ENCODE peak calls at places on chromosomes 3 and 15, in eight cellular contexts. N is endothelial cell of umbilical vein, M is choroid plexus epithelial cell, J is hepatocyte, C is bronchial epithelial cell, G is neural progenitor cell, E is GM20000, K is fibroblast of pulmonary artery. S is an unnamed sample.

GRCh38 chr15:41115652-41116115 is 396 bp downstream of the INO80 start:
- DNase-seq in J (peak; percentile 86), G (peak; percentile 79), E (no peak), C (no peak), K (peak; percentile 61), N (peak; percentile 51), M (peak; percentile 60), S (no peak)

GRCh38 chr3:70550723-70551319 is 238.4 kb upstream of the MDFIC2 start:
- DNase-seq in G (peak; percentile 60), C (peak; percentile 51), J (peak; percentile 70), N (peak; percentile 75), M (peak; percentile 81), E (no peak), K (peak; percentile 66), S (peak; percentile 73)

GRCh38 chr3:181694805-181695660 is 16.7 kb upstream of the SOX2 start:
- DNase-seq in M (no peak), N (peak; percentile 66), E (no peak), K (no peak), C (peak; percentile 15), G (peak; percentile 83), J (peak; percentile 71), S (no peak)

GRCh38 chr3:184110316-184110725 is 13.5 kb downstream of the HTR3E start:
- DNase-seq in J (no peak), G (peak; percentile 3), M (peak; percentile 40), E (no peak), K (peak; percentile 24), C (peak; percentile 22), N (no peak), S (peak; percentile 59)

GRCh38 chr15:33064878-33065277 is 129.6 kb downstream of the FMN1 start:
- DNase-seq in N (no peak), K (peak; percentile 17), G (no peak), C (peak; percentile 42), E (no peak), M (peak; percentile 77), J (no peak), S (peak; percentile 76)

GRCh38 chr3:53938645-53939044 is 47.0 kb upstream of the SELENOK start:
- DNase-seq in N (peak; percentile 39), C (peak; percentile 53), E (peak; percentile 57), K (peak; percentile 75), M (peak; percentile 72), G (peak; percentile 75), J (peak; percentile 78), S (peak; percentile 52)

GRCh38 chr15:88624156-88624970 is 3.2 kb downstream of the AEN start:
- DNase-seq in M (peak; percentile 68), C (no peak), N (peak; percentile 81), J (peak; percentile 50), E (peak; percentile 68), G (peak; percentile 49), K (peak; percentile 72), S (no peak)

GRCh38 chr3:170204023-170204472 is 18.2 kb upstream of the PRKCI start:
- DNase-seq in N (no peak), M (no peak), C (no peak), G (no peak), J (no peak), E (no peak), K (no peak), S (no peak)

GRCh38 chr3:165195628-165196576 is at the start of gene SLITRK3:
- DNase-seq in K (no peak), C (no peak), E (no peak), N (no peak), M (no peak), J (peak; percentile 19), G (peak; percentile 47), S (no peak)

GRCh38 chr3:77464106-77464688 is 424.3 kb downstream of the ROBO2 start:
- DNase-seq in K (no peak), E (no peak), C (no peak), M (no peak), N (no peak), J (no peak), G (no peak), S (no peak)

GRCh38 chr3:27360113-27361078 is 8.8 kb downstream of the NEK10 start:
- DNase-seq in N (peak; percentile 98), G (no peak), C (peak; percentile 82), K (peak; percentile 43), M (peak; percentile 60), J (peak; percentile 70), E (no peak), S (peak; percentile 54)

GRCh38 chr3:144187531-144188230 is 216.1 kb downstream of the DIPK2A start:
- DNase-seq in K (peak; percentile 13), C (no peak), M (peak; percentile 40), N (no peak), E (no peak), G (no peak), J (no peak), S (no peak)

GRCh38 chr15:69531302-69532027 is 78.8 kb downstream of the RPLP1 start:
- DNase-seq in N (no peak), E (no peak), J (no peak), G (peak; percentile 73), K (no peak), C (no peak), M (no peak), S (no peak)

GRCh38 chr3:128408693-128409620 is 57.7 kb downstream of the DNAJB8 start:
- DNase-seq in N (no peak), M (no peak), E (no peak), J (no peak), G (no peak), C (no peak), K (no peak), S (no peak)

GRCh38 chr15:40271915-40272712 is 10.8 kb downstream of the ANKRD63 start:
- DNase-seq in N (no peak), K (no peak), C (no peak), G (no peak), J (no peak), M (no peak), E (no peak), S (no peak)

GRCh38 chr15:85168642-85169173 is 187.1 kb downstream of the PDE8A start:
- DNase-seq in G (peak; percentile 62), M (peak; percentile 50), J (peak; percentile 52), K (no peak), E (peak; percentile 56), N (peak; percentile 55), C (peak; percentile 60), S (peak; percentile 21)

GRCh38 chr3:156149781-156150375 is 29.5 kb downstream of the KCNAB1 start:
- DNase-seq in K (no peak), E (no peak), C (no peak), J (no peak), G (peak; percentile 12), M (peak; percentile 22), N (no peak), S (no peak)

GRCh38 chr3:108899530-108899929 is 54.1 kb downstream of the GUCA1C start:
- DNase-seq in E (no peak), K (no peak), M (no peak), N (no peak), J (no peak), C (no peak), G (peak; percentile 5), S (no peak)

GRCh38 chr15:92500023-92500630 is 106.4 kb downstream of the ST8SIA2 start:
- DNase-seq in G (no peak), K (no peak), N (no peak), M (no peak), C (no peak), J (no peak), E (no peak), S (no peak)

GRCh38 chr15:75785771-75786563 is 57.3 kb upstream of the UBE2Q2 start:
- DNase-seq in G (peak; percentile 81), N (peak; percentile 15), C (no peak), K (peak; percentile 12), E (no peak), J (peak; percentile 44), M (peak; percentile 23), S (no peak)

GRCh38 chr3:3664916-3665315 is 134.3 kb upstream of the LRRN1 start:
- DNase-seq in G (no peak), M (no peak), N (no peak), E (no peak), J (no peak), C (peak; percentile 86), K (no peak), S (no peak)

GRCh38 chr3:53949541-53949940 is 57.9 kb upstream of the SELENOK start:
- DNase-seq in N (no peak), K (peak; percentile 23), C (no peak), J (no peak), E (no peak), G (no peak), M (no peak), S (no peak)

GRCh38 chr3:56309465-56309864 is 158.8 kb downstream of the ERC2 start:
- DNase-seq in G (no peak), N (no peak), M (no peak), K (no peak), E (no peak), C (no peak), J (no peak), S (no peak)

GRCh38 chr15:82663186-82663600 is 16.0 kb upstream of the CPEB1 start:
- DNase-seq in C (peak; percentile 34), G (peak; percentile 90), K (peak; percentile 59), E (peak; percentile 66), M (peak; percentile 39), J (peak; percentile 75), N (peak; percentile 17), S (no peak)

DNA sequence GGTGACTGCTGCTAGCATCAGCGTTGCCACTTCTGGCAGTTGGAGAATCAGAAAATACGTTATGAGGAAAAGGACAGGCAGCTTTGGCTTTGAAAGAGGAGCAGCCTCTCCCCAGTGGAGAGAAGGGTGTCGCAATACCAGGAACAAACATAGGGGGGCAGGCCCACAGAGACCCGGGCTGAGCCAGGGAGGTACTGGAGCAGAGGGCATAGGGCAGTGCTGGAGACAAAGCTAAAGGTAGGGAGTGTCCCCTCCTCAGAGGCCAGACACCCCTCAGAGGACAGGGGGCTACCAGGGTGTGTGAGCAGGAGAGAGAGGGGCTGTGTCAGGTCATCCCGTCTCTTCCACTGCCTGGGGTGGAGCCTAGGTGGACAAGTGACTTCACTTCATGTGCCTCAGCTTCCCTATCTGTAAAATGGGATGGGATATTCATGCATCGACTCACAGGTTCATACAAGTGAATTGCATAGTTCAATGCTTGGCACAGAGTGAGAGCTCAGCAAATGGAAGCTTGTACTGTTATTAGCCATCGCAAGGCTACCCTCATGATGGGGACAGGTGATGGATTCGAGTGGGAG is 49.7 kb upstream of the LIMD1 start:
- DNase-seq in K (no peak), E (no peak), N (no peak), C (no peak), J (no peak), G (no peak), M (no peak), S (no peak)
- TF ChIP-seq CTCF in K (peak; percentile 8), E (no peak), N (no peak), C (peak; percentile 0), J (no peak), G (no peak), M (peak; percentile 34), S (peak; percentile 25)

GRCh38 chr3:48855681-48856447 is 8.2 kb upstream of the PRKAR2A start:
- DNase-seq in J (peak; percentile 24), C (no peak), G (no peak), N (no peak), M (no peak), K (no peak), E (no peak), S (no peak)
- TF ChIP-seq CTCF in J (no peak), C (no peak), G (no peak), N (no peak), M (no peak), K (no peak), E (no peak), S (no peak)

GRCh38 chr15:53962646-53963561 is 15.3 kb upstream of the UNC13C start:
- DNase-seq in N (peak; percentile 10), E (no peak), K (peak; percentile 37), M (peak; percentile 23), J (peak; percentile 41), C (peak; percentile 33), G (peak; percentile 33), S (peak; percentile 41)
- TF ChIP-seq CTCF in N (peak; percentile 22), E (peak; percentile 6), K (peak; percentile 58), M (peak; percentile 67), J (peak; percentile 56), C (peak; percentile 71), G (peak; percentile 61), S (peak; percentile 61)

GRCh38 chr3:126959921-126960603 is 22.9 kb upstream of the PLXNA1 start:
- DNase-seq in N (peak; percentile 62), G (peak; percentile 73), E (no peak), C (peak; percentile 77), J (peak; percentile 34), K (peak; percentile 72), M (peak; percentile 68), S (peak; percentile 60)
- TF ChIP-seq CTCF in N (peak; percentile 47), G (peak; percentile 44), E (no peak), C (peak; percentile 61), J (peak; percentile 23), K (peak; percentile 58), M (peak; percentile 67), S (peak; percentile 82)